ENCODE peak calls at places on chromosomes 11 and 22, in six cellular contexts. C is SK-MEL-5, K is left ventricle myocardium inferior, R is GM19239, M is astrocyte of the spinal cord, G is substantia nigra. I is an unnamed sample.

GRCh38 chr22:17349172-17349571 is 20.1 kb upstream of the CECR2 start:
- DNase-seq in C (no peak), K (no peak), R (no peak), M (no peak), G (no peak), I (no peak)

GRCh38 chr11:45517171-45517770 is 148.2 kb downstream of the CHST1 start:
- DNase-seq in C (no peak), K (no peak), R (no peak), M (no peak), G (no peak), I (no peak)

GRCh38 chr22:36293606-36294292 is 40.8 kb downstream of the APOL1 start:
- DNase-seq in C (no peak), K (peak), R (no peak), M (no peak), G (no peak), I (no peak)

GRCh38 chr22:36155702-36156101 is 4.9 kb downstream of the APOL3 start:
- DNase-seq in C (no peak), K (peak), R (no peak), M (no peak), G (no peak), I (no peak)

GRCh38 chr22:42780070-42780540 is 59.4 kb upstream of the A4GALT start:
- DNase-seq in C (peak), K (no peak), R (peak), M (peak), G (no peak), I (no peak)

GRCh38 chr11:31826530-31827438 is 15.7 kb upstream of the PAX6 start:
- DNase-seq in C (no peak), K (no peak), R (no peak), M (no peak), G (no peak), I (no peak)

GRCh38 chr11:73553266-73553665 is 44.6 kb downstream of the FAM168A start:
- DNase-seq in C (peak), K (no peak), R (no peak), M (no peak), G (no peak), I (no peak)

GRCh38 chr22:44103735-44104134 is 77.0 kb upstream of the PARVG start:
- DNase-seq in C (no peak), K (no peak), R (no peak), M (no peak), G (no peak), I (no peak)

GRCh38 chr22:17772249-17772962 is 1.9 kb downstream of the BID start:
- DNase-seq in C (no peak), K (no peak), R (no peak), M (no peak), G (no peak), I (no peak)

GRCh38 chr22:38467904-38468760 is at the start of gene KDELR3:
- DNase-seq in C (peak), K (peak), R (peak), M (peak), G (no peak), I (peak)

GRCh38 chr11:125902315-125902926 is 585 bp downstream of the PUS3 start:
- DNase-seq in C (no peak), K (no peak), R (no peak), M (no peak), G (no peak), I (no peak)

GRCh38 chr11:31827458-31828206 is 16.5 kb upstream of the PAX6 start:
- DNase-seq in C (no peak), K (no peak), R (no peak), M (no peak), G (no peak), I (no peak)

GRCh38 chr22:21754523-21755128 is 19.0 kb upstream of the YPEL1 start:
- DNase-seq in C (no peak), K (peak), R (no peak), M (no peak), G (no peak), I (no peak)